ENCODE peak calls at places on chromosomes 1 and 21, in six cellular contexts. M, F, S, L, Q and B are unnamed samples.

GRCh38 chr21:32386195-32386870 is 6.5 kb downstream of the URB1 start:
- DNase-seq in M (peak; percentile 69), F (peak; percentile 84), S (no peak), L (peak; percentile 85), Q (no peak), B (no peak)

GRCh38 chr1:227891223-227891954 is 56.3 kb downstream of the WNT9A start:
- DNase-seq in M (no peak), F (no peak), S (no peak), L (no peak), Q (no peak), B (no peak)

GRCh38 chr1:77643456-77643855 is 39.0 kb downstream of the ZZZ3 start:
- DNase-seq in M (no peak), F (no peak), S (no peak), L (no peak), Q (no peak), B (no peak)

GRCh38 chr1:22611530-22611947 is 24.9 kb upstream of the C1QA start:
- DNase-seq in M (peak; percentile 36), F (no peak), S (peak; percentile 61), L (peak; percentile 57), Q (peak; percentile 76), B (peak; percentile 76)

GRCh38 chr1:117166076-117166475 is 44.5 kb upstream of the TRIM45 start:
- DNase-seq in M (peak; percentile 34), F (no peak), S (no peak), L (no peak), Q (peak; percentile 42), B (no peak)

GRCh38 chr1:179166663-179167417 is 62.6 kb downstream of the ABL2 start:
- DNase-seq in M (peak; percentile 86), F (no peak), S (no peak), L (no peak), Q (no peak), B (no peak)

GRCh38 chr1:31704261-31705079 is 653 bp upstream of the COL16A1 start:
- DNase-seq in M (peak; percentile 80), F (no peak), S (no peak), L (no peak), Q (peak; percentile 53), B (no peak)

GRCh38 chr21:29481641-29482040 is 182.9 kb downstream of the BACH1 start:
- DNase-seq in M (peak; percentile 82), F (no peak), S (no peak), L (no peak), Q (peak; percentile 45), B (no peak)

GRCh38 chr1:147598631-147599361 is 57.5 kb downstream of the BCL9 start:
- DNase-seq in M (no peak), F (peak; percentile 84), S (peak; percentile 13), L (no peak), Q (no peak), B (no peak)

GRCh38 chr1:246795094-246795671 is 71.0 kb downstream of the SCCPDH start:
- DNase-seq in M (no peak), F (no peak), S (no peak), L (no peak), Q (no peak), B (no peak)

GRCh38 chr1:8020032-8020431 is 6.1 kb downstream of the ERRFI1 start:
- DNase-seq in M (peak; percentile 38), F (no peak), S (no peak), L (no peak), Q (peak; percentile 64), B (peak; percentile 30)

GRCh38 chr1:18989956-18990355 is 33.5 kb upstream of the IFFO2 start:
- DNase-seq in M (no peak), F (no peak), S (no peak), L (no peak), Q (no peak), B (no peak)

GRCh38 chr1:173113015-173113741 is 62.4 kb upstream of the TNFSF18 start:
- DNase-seq in M (no peak), F (no peak), S (no peak), L (no peak), Q (peak; percentile 40), B (no peak)

GRCh38 chr1:230852959-230853358 is 15.4 kb downstream of the C1orf198 start:
- DNase-seq in M (no peak), F (no peak), S (no peak), L (no peak), Q (no peak), B (no peak)

GRCh38 chr1:205907794-205908193 is 35.5 kb downstream of the SLC26A9 start:
- DNase-seq in M (peak; percentile 66), F (no peak), S (peak; percentile 7), L (no peak), Q (peak; percentile 56), B (no peak)

GRCh38 chr1:68819190-68819829 is 322.4 kb upstream of the DEPDC1 start:
- DNase-seq in M (peak; percentile 1), F (no peak), S (no peak), L (no peak), Q (peak; percentile 20), B (peak; percentile 11)

GRCh38 chr1:182889997-182890396 is 50.9 kb downstream of the DHX9 start:
- DNase-seq in M (no peak), F (no peak), S (peak; percentile 24), L (no peak), Q (no peak), B (peak; percentile 78)

GRCh38 chr1:182890927-182891610 is 51.9 kb downstream of the DHX9 start:
- DNase-seq in M (no peak), F (no peak), S (no peak), L (no peak), Q (no peak), B (no peak)

GRCh38 chr1:182886985-182887384 is 47.8 kb downstream of the DHX9 start:
- DNase-seq in M (no peak), F (no peak), S (no peak), L (no peak), Q (no peak), B (no peak)

GRCh38 chr1:182885591-182885990 is 46.4 kb downstream of the DHX9 start:
- DNase-seq in M (no peak), F (no peak), S (no peak), L (no peak), Q (no peak), B (no peak)

GRCh38 chr1:182888736-182889531 is 49.8 kb downstream of the DHX9 start:
- DNase-seq in M (peak; percentile 45), F (no peak), S (peak; percentile 19), L (no peak), Q (peak; percentile 18), B (peak; percentile 21)
- H3K4me3 ChIP-seq in M (no peak overlapping the region), F (no peak overlapping the region), S (no peak overlapping the region), L (no peak overlapping the region), Q (no peak overlapping the region), B (no peak overlapping the region)

GRCh38 chr1:204683284-204684205 is 2.0 kb downstream of the LRRN2 start:
- DNase-seq in M (no peak), F (no peak), S (no peak), L (no peak), Q (no peak), B (no peak)
- H3K4me3 ChIP-seq in M (no peak overlapping the region), F (no peak overlapping the region), S (no peak overlapping the region), L (peak overlapping the region; percentile 55), Q (no peak overlapping the region), B (no peak overlapping the region)

DNA sequence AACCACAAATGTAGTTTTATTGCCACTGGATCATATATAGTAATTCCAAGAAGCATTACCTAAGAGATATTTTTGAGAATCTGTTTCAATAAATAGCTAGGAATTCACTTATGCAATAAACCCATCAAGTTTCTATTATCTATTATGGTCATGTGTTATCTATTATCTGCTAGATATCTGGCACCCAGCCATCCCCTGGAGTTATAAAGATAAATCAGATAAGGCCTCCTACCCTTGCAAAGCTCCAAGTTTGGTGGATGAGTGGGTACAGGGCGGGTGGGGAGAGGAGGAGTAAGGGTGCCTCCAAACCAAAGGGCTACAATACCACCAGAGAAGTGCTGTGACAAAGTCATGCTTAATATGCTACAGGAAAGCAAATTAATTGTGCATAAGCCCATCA is 10.3 kb upstream of the VWA5B1 start:
- DNase-seq in M (peak; percentile 12), F (no peak), S (no peak), L (peak; percentile 52), Q (no peak), B (no peak)
- H3K4me3 ChIP-seq in M (no peak overlapping the region), F (no peak overlapping the region), S (no peak overlapping the region), L (no peak overlapping the region), Q (no peak overlapping the region), B (no peak overlapping the region)

GRCh38 chr1:224431726-224432125 is 2.9 kb downstream of the WDR26 start:
- DNase-seq in M (no peak), F (no peak), S (no peak), L (no peak), Q (no peak), B (no peak)
- H3K4me3 ChIP-seq in M (peak overlapping the region; percentile 95), F (no peak overlapping the region), S (peak overlapping the region; percentile 77), L (peak overlapping the region; percentile 93), Q (peak overlapping the region; percentile 89), B (peak overlapping the region; percentile 82)

GRCh38 chr1:53430779-53431178 is 28.4 kb upstream of the DMRTB1 start:
- DNase-seq in M (no peak), F (no peak), S (no peak), L (no peak), Q (no peak), B (no peak)
- H3K4me3 ChIP-seq in M (no peak overlapping the region), F (no peak overlapping the region), S (no peak overlapping the region), L (no peak overlapping the region), Q (no peak overlapping the region), B (no peak overlapping the region)

GRCh38 chr1:34928066-34928864 is 1.2 kb downstream of the DLGAP3 start:
- DNase-seq in M (no peak), F (no peak), S (no peak), L (no peak), Q (no peak), B (no peak)
- H3K4me3 ChIP-seq in M (no peak overlapping the region), F (no peak overlapping the region), S (no peak overlapping the region), L (peak overlapping the region; percentile 69), Q (no peak overlapping the region), B (no peak overlapping the region)

GRCh38 chr1:198880818-198881597 is 242.2 kb downstream of the PTPRC start:
- DNase-seq in M (peak; percentile 94), F (no peak), S (no peak), L (no peak), Q (peak; percentile 97), B (peak; percentile 93)
- H3K4me3 ChIP-seq in M (no peak overlapping the region), F (no peak overlapping the region), S (no peak overlapping the region), L (no peak overlapping the region), Q (no peak overlapping the region), B (no peak overlapping the region)

GRCh38 chr1:64471218-64471719 is 1.3 kb downstream of the CACHD1 start:
- DNase-seq in M (peak; percentile 13), F (peak; percentile 81), S (no peak), L (peak; percentile 62), Q (peak; percentile 9), B (no peak)
- H3K4me3 ChIP-seq in M (peak overlapping the region; percentile 65), F (peak overlapping the region; percentile 54), S (no peak overlapping the region), L (peak overlapping the region; percentile 100), Q (peak overlapping the region; percentile 59), B (no peak overlapping the region)